ENCODE peak calls at places on chromosomes 5 and 9, in seven cellular contexts. P, M, N, Y, Q, J and O are unnamed samples.

GRCh38 chr9:4197548-4197947 is 102.3 kb downstream of the GLIS3 start:
- DNase-seq in P (no peak), M (no peak), N (no peak), Y (peak), Q (no peak), J (no peak), O (no peak)

GRCh38 chr5:139273572-139274264 is 19.8 kb upstream of the MATR3 start:
- DNase-seq in P (peak), M (peak), N (peak), Y (peak), Q (peak), J (peak), O (peak)

GRCh38 chr9:14437336-14438231 is 123.6 kb upstream of the NFIB start:
- DNase-seq in P (no peak), M (no peak), N (peak), Y (no peak), Q (no peak), J (no peak), O (no peak)

GRCh38 chr5:30959238-30959637 is 234.2 kb upstream of the CDH6 start:
- DNase-seq in P (no peak), M (no peak), N (no peak), Y (no peak), Q (no peak), J (no peak), O (no peak)

GRCh38 chr5:113164016-113164415 is 187.4 kb downstream of the DCP2 start:
- DNase-seq in P (no peak), M (no peak), N (no peak), Y (no peak), Q (no peak), J (no peak), O (no peak)

GRCh38 chr9:79471577-79472543 is 99.9 kb upstream of the TLE4 start:
- DNase-seq in P (peak), M (peak), N (peak), Y (peak), Q (peak), J (no peak), O (no peak)

GRCh38 chr5:135745897-135746500 is 88.5 kb upstream of the SLC25A48 start:
- DNase-seq in P (no peak), M (no peak), N (no peak), Y (no peak), Q (no peak), J (no peak), O (no peak)

GRCh38 chr5:150085191-150085912 is 1.0 kb downstream of the CSF1R start:
- DNase-seq in P (no peak), M (peak), N (no peak), Y (no peak), Q (peak), J (no peak), O (no peak)

GRCh38 chr5:115423541-115423940 is 121.0 kb downstream of the FEM1C start:
- DNase-seq in P (no peak), M (peak), N (no peak), Y (no peak), Q (no peak), J (no peak), O (no peak)

GRCh38 chr5:120568716-120569115 is 104.6 kb downstream of the PRR16 start:
- DNase-seq in P (no peak), M (no peak), N (no peak), Y (no peak), Q (no peak), J (no peak), O (no peak)

GRCh38 chr5:54689411-54690251 is 172.1 kb downstream of the SNX18 start:
- DNase-seq in P (no peak), M (no peak), N (no peak), Y (no peak), Q (no peak), J (no peak), O (no peak)

GRCh38 chr5:112205840-112206239 is 213.2 kb downstream of the EPB41L4A start:
- DNase-seq in P (no peak), M (no peak), N (no peak), Y (no peak), Q (no peak), J (no peak), O (no peak)

GRCh38 chr5:82312373-82312856 is 34.3 kb upstream of the RPS23 start:
- DNase-seq in P (no peak), M (no peak), N (peak), Y (peak), Q (no peak), J (no peak), O (no peak)

GRCh38 chr5:129361441-129362025 is 98.6 kb upstream of the ADAMTS19 start:
- DNase-seq in P (no peak), M (no peak), N (no peak), Y (peak), Q (no peak), J (no peak), O (no peak)
- TF ChIP-seq CTCF in P (peak), M (no peak), N (no peak), Y (peak), Q (no peak), J (no peak), O (no peak)

DNA sequence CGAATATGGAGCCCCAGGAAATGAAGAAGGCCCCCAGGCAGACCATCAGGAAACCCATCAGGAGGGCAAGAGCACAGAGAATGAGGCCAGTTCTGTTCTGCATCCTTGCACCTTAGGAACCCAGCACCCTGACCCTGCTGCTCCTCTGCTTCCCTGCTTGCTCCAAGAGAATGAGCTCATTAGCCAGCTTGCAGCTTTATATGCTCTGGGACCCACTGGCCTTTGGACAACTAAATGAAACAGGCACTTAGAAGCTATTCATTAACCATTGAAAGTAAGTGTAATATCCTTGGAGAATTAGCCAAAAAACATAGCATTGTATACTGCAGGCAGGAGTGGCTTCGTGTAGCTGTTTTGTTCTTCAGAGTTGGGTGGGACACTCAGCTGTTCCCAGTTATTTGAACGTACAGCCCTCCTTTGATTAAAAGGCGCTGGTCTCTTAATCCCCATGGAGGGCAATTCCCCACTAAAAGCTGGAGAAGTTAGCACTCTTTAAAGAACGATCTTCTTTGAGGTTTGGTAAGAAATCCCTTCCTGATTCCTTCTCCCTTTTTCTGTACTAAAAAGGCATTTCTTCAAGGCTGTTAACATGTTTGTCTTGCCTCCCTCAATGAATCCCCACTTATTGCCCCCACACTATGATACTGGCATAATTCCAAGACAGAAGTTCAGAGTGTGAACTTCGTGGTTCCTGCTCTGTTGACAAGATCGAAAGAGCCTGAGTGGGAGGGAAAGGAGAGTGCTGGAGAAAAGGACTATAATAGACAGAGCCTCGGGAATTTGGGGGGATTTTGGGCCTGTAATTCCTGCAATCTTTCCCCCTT is at the start of gene TMEM252:
- DNase-seq in P (no peak), M (no peak), N (no peak), Y (no peak), Q (no peak), J (no peak), O (no peak)
- TF ChIP-seq POLR2A in P (no peak), M (no peak), N (no peak), Y (no peak), Q (no peak), J (no peak), O (no peak)

DNA sequence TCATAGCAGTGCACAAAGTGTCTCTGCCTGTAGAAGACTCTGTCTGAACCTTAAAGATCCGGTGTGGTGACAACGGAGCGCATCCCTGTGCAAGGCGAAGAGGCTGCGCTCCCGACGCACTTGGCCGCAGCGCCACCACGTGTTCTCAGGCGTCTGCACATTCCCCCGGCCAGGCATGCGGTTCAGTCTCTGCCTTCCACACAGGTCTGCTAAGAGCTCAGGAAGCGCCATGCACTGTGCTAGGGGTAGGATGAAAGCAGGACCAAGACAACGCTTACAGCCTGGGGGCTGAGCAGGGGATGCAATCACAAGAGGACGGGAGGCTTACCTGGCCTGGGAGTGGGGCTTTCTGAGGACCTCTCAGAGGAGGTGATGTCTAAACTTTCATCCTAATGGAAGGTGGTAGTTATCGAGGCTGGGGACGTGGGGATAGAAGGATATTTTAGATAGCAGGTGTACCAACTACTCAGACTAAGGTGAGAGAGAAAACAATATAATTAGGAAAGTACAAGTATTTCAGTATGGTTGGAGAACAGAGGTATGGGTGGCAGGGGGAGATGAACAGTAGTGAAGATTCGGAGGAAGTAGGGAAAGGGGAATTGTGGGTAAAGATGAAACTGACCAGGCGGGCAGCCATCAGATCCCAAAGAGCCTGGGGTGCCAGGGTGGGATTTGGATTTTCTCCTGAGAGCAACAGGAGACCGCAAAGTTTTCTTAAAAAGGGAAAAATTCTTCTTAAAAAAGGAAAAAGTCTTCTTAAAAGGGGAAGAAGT is 13.3 kb downstream of the CAPSL start:
- DNase-seq in P (peak), M (peak), N (peak), Y (peak), Q (peak), J (no peak), O (peak)
- H3K4me3 ChIP-seq in P (no peak), M (no peak), N (no peak), Y (no peak), Q (no peak), J (no peak), O (no peak)

GRCh38 chr9:87255437-87256155 is 242.1 kb upstream of the DAPK1 start:
- DNase-seq in P (no peak), M (no peak), N (no peak), Y (no peak), Q (no peak), J (no peak), O (no peak)

GRCh38 chr9:87249029-87249428 is 248.6 kb upstream of the DAPK1 start:
- DNase-seq in P (no peak), M (no peak), N (no peak), Y (no peak), Q (peak), J (no peak), O (no peak)

GRCh38 chr9:87245271-87245670 is 252.4 kb upstream of the DAPK1 start:
- DNase-seq in P (no peak), M (no peak), N (no peak), Y (peak), Q (no peak), J (no peak), O (no peak)

GRCh38 chr9:87250205-87250604 is 247.5 kb upstream of the DAPK1 start:
- DNase-seq in P (no peak), M (no peak), N (no peak), Y (no peak), Q (no peak), J (no peak), O (no peak)
- TF ChIP-seq CTCF in P (no peak), M (no peak), N (no peak), Y (no peak), Q (no peak), J (no peak), O (no peak)

GRCh38 chr9:127916665-127917581 is at the start of gene ST6GALNAC4:
- DNase-seq in P (peak), M (peak), N (peak), Y (peak), Q (peak), J (peak), O (peak)
- TF ChIP-seq POLR2A in P (peak), M (no peak), N (peak), Y (peak), Q (no peak), J (no peak), O (no peak)

DNA sequence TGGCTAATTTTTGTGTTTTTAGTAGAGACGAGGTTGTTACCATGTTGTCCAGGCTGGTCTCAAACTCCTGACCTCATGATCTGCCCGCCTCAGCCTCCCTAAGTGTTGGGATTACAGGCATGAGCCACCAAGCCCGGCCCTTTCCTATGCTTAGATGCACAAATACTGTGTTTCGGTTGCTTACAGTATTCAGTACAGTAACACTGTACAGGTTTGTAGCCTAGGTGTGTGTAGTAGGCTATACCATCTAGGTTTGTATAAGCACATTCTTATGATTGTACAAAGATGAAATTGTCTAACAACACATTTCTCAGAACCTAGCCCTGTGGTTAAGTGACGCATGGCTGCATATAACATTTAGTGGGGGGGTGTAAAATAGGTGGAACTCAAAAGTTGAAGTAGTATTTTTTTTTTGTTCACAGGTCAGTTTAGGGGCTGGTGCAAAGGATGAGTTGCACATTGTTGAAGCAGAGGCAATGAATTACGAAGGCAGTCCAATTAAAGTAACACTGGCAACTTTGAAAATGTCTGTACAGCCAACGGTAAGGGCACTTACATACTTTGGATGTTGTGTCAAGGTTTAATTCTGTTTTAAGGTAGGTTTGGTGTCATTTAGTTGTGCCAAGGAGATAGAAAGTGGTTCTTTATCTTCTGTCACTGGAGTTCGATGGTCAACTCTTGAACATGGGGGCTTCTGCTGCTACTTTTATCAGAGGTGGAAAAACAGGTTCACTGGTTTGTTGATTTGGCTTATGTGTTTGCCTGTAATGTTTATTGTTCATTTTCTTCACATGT is 3.4 kb downstream of the NPM1 start:
- DNase-seq in P (no peak), M (no peak), N (no peak), Y (no peak), Q (no peak), J (no peak), O (peak)
- H3K4me3 ChIP-seq in P (no peak), M (peak), N (no peak), Y (peak), Q (no peak), J (peak), O (no peak)

DNA sequence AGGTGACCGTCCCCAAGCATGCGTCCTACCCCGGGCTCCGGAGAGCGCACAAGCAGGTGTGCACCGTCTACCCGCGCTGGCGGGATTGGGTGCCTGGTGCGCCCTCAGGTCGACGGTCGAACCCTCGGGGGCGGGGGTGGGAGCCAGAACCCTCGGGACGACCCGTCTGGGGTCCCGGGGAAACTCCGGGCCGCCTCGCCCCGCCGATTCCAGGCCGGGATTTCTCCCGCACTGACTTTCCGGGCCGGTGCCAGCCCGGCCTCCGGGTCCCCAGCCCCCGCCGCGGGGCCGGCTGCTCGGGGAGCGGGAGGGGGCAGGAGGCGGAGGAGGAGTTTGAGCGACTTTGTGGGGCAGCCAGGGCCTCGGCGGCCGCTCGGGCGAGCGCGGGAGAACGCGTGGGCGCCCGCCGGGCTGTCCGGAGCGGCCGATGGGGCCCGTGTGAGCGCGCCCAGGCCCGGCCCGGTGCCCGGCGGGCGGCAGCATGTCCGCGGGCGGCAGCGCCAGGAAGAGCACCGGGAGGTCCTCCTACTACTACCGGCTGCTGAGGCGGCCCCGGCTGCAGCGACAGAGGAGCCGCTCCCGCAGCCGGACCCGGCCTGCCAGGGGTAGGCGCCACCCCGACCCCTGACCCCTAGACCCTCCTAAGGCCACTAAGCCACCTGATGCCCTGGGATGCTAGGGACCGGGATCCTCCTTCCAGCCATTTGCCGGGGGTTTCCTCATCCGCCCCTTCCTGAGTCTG is at the start of gene DAB2IP:
- DNase-seq in P (peak), M (peak), N (peak), Y (peak), Q (no peak), J (no peak), O (peak)
- TF ChIP-seq CTCF in P (no peak), M (no peak), N (peak), Y (no peak), Q (no peak), J (no peak), O (no peak)

DNA sequence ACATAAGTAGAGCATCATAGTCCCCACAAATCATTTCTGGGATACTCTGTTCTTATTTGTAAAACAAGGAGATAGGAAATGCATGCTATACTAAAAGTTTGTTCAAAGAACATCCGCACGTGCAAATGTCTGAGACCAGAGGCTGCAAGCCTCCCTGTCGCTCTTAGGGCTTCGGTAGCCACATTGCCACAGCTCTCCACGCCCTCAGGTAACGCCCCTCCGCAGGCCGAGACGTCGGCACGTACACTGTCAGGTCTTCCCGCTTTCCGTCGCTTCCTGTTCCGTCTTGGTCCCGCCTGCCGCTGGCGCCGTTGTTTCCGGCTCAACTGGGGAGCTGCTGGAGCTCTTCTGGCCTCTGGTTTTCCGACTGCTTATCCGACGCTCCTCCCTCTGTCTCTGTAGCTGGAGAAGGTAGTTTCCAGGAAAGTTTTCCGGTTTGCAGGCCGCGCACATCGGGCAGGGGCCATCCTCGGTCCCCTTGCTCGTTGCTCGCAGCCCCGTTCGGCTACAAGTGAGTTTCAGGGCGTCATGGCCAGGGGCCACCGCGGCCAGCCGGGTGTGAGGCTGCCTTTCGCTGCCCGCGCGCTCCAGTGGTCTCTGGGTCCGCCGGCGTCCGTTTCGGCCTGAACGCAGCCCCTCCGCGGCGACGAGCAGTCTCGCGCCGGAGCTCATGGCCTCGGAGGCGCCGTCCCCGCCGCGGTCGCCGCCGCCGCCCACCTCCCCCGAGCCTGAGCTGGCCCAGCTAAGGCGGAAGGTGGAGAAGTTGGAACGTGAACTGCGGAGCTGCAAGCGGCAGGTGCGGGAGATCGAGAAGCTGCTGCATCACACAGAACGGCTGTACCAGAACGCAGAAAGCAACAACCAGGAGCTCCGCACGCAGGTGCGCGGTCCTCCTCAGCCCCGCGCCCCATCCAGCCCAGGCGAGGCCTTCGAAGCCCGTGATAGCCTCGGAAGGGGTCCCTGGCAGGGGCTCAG is at the start of gene AGGF1:
- DNase-seq in P (peak), M (peak), N (peak), Y (peak), Q (peak), J (peak), O (peak)
- TF ChIP-seq POLR2A in P (peak), M (peak), N (peak), Y (peak), Q (no peak), J (no peak), O (no peak)

GRCh38 chr9:22005083-22005699 is 3.9 kb downstream of the CDKN2B start:
- DNase-seq in P (no peak), M (no peak), N (no peak), Y (no peak), Q (no peak), J (no peak), O (no peak)
- H3K4me3 ChIP-seq in P (no peak), M (no peak), N (no peak), Y (no peak), Q (no peak), J (peak), O (no peak)